ENCODE peak calls at places on chromosomes 12 and 14, in nine cellular contexts. One of them, this sample, is unnamed.
A peak's percentile ranks its signal among the peaks of the same experiment; 100 is the strongest.

GRCh38 chr12:24861751-24862575 is 86.9 kb downstream of the BCAT1 start:
- DNase-seq in H9: no peak
- DNase-seq in effector memory CD4-positive, alpha-beta T cell: no peak
- DNase-seq in lower lobe of right lung: no peak
- DNase-seq in pancreas: no peak
- DNase-seq in CD8-positive, alpha-beta memory T cell: no peak
- DNase-seq in mesenchymal stem cell: peak; percentile 87
- DNase-seq in tibial nerve: no peak
- DNase-seq in mesendoderm: peak; percentile 50
- DNase-seq in this sample: no peak

GRCh38 chr12:80364056-80364455 is 80.0 kb upstream of the PTPRQ start:
- DNase-seq in H9: no peak
- DNase-seq in effector memory CD4-positive, alpha-beta T cell: no peak
- DNase-seq in lower lobe of right lung: no peak
- DNase-seq in pancreas: no peak
- DNase-seq in CD8-positive, alpha-beta memory T cell: no peak
- DNase-seq in mesenchymal stem cell: peak; percentile 1
- DNase-seq in tibial nerve: no peak
- DNase-seq in mesendoderm: no peak
- DNase-seq in this sample: no peak

GRCh38 chr12:116718578-116719454 is 19.1 kb downstream of the SPRING1 start:
- DNase-seq in H9: no peak
- DNase-seq in effector memory CD4-positive, alpha-beta T cell: no peak
- DNase-seq in lower lobe of right lung: no peak
- DNase-seq in pancreas: no peak
- DNase-seq in CD8-positive, alpha-beta memory T cell: no peak
- DNase-seq in mesenchymal stem cell: no peak
- DNase-seq in tibial nerve: no peak
- DNase-seq in mesendoderm: no peak
- DNase-seq in this sample: no peak

GRCh38 chr14:76644875-76645518 is 116.3 kb upstream of the VASH1 start:
- DNase-seq in H9: peak; percentile 71
- DNase-seq in effector memory CD4-positive, alpha-beta T cell: no peak
- DNase-seq in lower lobe of right lung: no peak
- DNase-seq in pancreas: peak; percentile 6
- DNase-seq in CD8-positive, alpha-beta memory T cell: no peak
- DNase-seq in mesenchymal stem cell: peak; percentile 12
- DNase-seq in tibial nerve: no peak
- DNase-seq in mesendoderm: peak; percentile 61
- DNase-seq in this sample: no peak

GRCh38 chr12:116717466-116718457 is 20.1 kb downstream of the SPRING1 start:
- DNase-seq in H9: no peak
- DNase-seq in effector memory CD4-positive, alpha-beta T cell: no peak
- DNase-seq in lower lobe of right lung: peak; percentile 55
- DNase-seq in pancreas: no peak
- DNase-seq in CD8-positive, alpha-beta memory T cell: no peak
- DNase-seq in mesenchymal stem cell: no peak
- DNase-seq in tibial nerve: peak; percentile 62
- DNase-seq in mesendoderm: peak; percentile 39
- DNase-seq in this sample: no peak

GRCh38 chr12:52876371-52876770 is 27.6 kb upstream of the KRT78 start:
- DNase-seq in H9: no peak
- DNase-seq in effector memory CD4-positive, alpha-beta T cell: no peak
- DNase-seq in lower lobe of right lung: peak; percentile 86
- DNase-seq in pancreas: peak; percentile 82
- DNase-seq in CD8-positive, alpha-beta memory T cell: no peak
- DNase-seq in mesenchymal stem cell: no peak
- DNase-seq in tibial nerve: no peak
- DNase-seq in mesendoderm: no peak
- DNase-seq in this sample: no peak

GRCh38 chr12:33438890-33439586 is 581 bp downstream of the SYT10 start:
- DNase-seq in H9: peak; percentile 67
- DNase-seq in effector memory CD4-positive, alpha-beta T cell: no peak
- DNase-seq in lower lobe of right lung: no peak
- DNase-seq in pancreas: no peak
- DNase-seq in CD8-positive, alpha-beta memory T cell: no peak
- DNase-seq in mesenchymal stem cell: peak; percentile 30
- DNase-seq in tibial nerve: no peak
- DNase-seq in mesendoderm: peak; percentile 40
- DNase-seq in this sample: peak; percentile 79

GRCh38 chr12:51863921-51864700 is 15.6 kb upstream of the FIGNL2 start:
- DNase-seq in H9: peak; percentile 93
- DNase-seq in effector memory CD4-positive, alpha-beta T cell: no peak
- DNase-seq in lower lobe of right lung: no peak
- DNase-seq in pancreas: no peak
- DNase-seq in CD8-positive, alpha-beta memory T cell: peak; percentile 19
- DNase-seq in mesenchymal stem cell: peak; percentile 65
- DNase-seq in tibial nerve: no peak
- DNase-seq in mesendoderm: peak; percentile 89
- DNase-seq in this sample: no peak

GRCh38 chr14:78253986-78254385 is 83.8 kb downstream of the NRXN3 start:
- DNase-seq in H9: no peak
- DNase-seq in effector memory CD4-positive, alpha-beta T cell: no peak
- DNase-seq in lower lobe of right lung: no peak
- DNase-seq in pancreas: no peak
- DNase-seq in CD8-positive, alpha-beta memory T cell: no peak
- DNase-seq in mesenchymal stem cell: no peak
- DNase-seq in tibial nerve: no peak
- DNase-seq in mesendoderm: no peak
- DNase-seq in this sample: no peak

GRCh38 chr12:90683871-90684270 is 271.1 kb downstream of the CCER1 start:
- DNase-seq in H9: no peak
- DNase-seq in effector memory CD4-positive, alpha-beta T cell: no peak
- DNase-seq in lower lobe of right lung: no peak
- DNase-seq in pancreas: no peak
- DNase-seq in CD8-positive, alpha-beta memory T cell: no peak
- DNase-seq in mesenchymal stem cell: no peak
- DNase-seq in tibial nerve: no peak
- DNase-seq in mesendoderm: no peak
- DNase-seq in this sample: no peak

GRCh38 chr14:64880382-64881121 is 845 bp upstream of the SPTB start:
- DNase-seq in H9: peak; percentile 80
- DNase-seq in effector memory CD4-positive, alpha-beta T cell: peak; percentile 33
- DNase-seq in lower lobe of right lung: peak; percentile 56
- DNase-seq in pancreas: peak; percentile 60
- DNase-seq in CD8-positive, alpha-beta memory T cell: peak; percentile 58
- DNase-seq in mesenchymal stem cell: peak; percentile 19
- DNase-seq in tibial nerve: no peak
- DNase-seq in mesendoderm: peak; percentile 74
- DNase-seq in this sample: peak; percentile 85

GRCh38 chr12:123150804-123151678 is at the start of gene PITPNM2:
- DNase-seq in H9: no peak
- DNase-seq in effector memory CD4-positive, alpha-beta T cell: peak; percentile 24
- DNase-seq in lower lobe of right lung: peak; percentile 77
- DNase-seq in pancreas: peak; percentile 58
- DNase-seq in CD8-positive, alpha-beta memory T cell: peak; percentile 65
- DNase-seq in mesenchymal stem cell: peak; percentile 68
- DNase-seq in tibial nerve: no peak
- DNase-seq in mesendoderm: peak; percentile 58
- DNase-seq in this sample: peak; percentile 90

GRCh38 chr14:77088219-77088618 is 9.8 kb upstream of the CIPC start:
- DNase-seq in H9: peak; percentile 94
- DNase-seq in effector memory CD4-positive, alpha-beta T cell: no peak
- DNase-seq in lower lobe of right lung: peak; percentile 59
- DNase-seq in pancreas: peak; percentile 42
- DNase-seq in CD8-positive, alpha-beta memory T cell: no peak
- DNase-seq in mesenchymal stem cell: no peak
- DNase-seq in tibial nerve: no peak
- DNase-seq in mesendoderm: peak; percentile 99
- DNase-seq in this sample: peak; percentile 67

GRCh38 chr14:96098309-96098998 is 59.3 kb downstream of the C14orf132 start:
- DNase-seq in H9: peak; percentile 88
- DNase-seq in effector memory CD4-positive, alpha-beta T cell: no peak
- DNase-seq in lower lobe of right lung: no peak
- DNase-seq in pancreas: peak; percentile 45
- DNase-seq in CD8-positive, alpha-beta memory T cell: no peak
- DNase-seq in mesenchymal stem cell: peak; percentile 76
- DNase-seq in tibial nerve: no peak
- DNase-seq in mesendoderm: peak; percentile 88
- DNase-seq in this sample: peak; percentile 47

DNA sequence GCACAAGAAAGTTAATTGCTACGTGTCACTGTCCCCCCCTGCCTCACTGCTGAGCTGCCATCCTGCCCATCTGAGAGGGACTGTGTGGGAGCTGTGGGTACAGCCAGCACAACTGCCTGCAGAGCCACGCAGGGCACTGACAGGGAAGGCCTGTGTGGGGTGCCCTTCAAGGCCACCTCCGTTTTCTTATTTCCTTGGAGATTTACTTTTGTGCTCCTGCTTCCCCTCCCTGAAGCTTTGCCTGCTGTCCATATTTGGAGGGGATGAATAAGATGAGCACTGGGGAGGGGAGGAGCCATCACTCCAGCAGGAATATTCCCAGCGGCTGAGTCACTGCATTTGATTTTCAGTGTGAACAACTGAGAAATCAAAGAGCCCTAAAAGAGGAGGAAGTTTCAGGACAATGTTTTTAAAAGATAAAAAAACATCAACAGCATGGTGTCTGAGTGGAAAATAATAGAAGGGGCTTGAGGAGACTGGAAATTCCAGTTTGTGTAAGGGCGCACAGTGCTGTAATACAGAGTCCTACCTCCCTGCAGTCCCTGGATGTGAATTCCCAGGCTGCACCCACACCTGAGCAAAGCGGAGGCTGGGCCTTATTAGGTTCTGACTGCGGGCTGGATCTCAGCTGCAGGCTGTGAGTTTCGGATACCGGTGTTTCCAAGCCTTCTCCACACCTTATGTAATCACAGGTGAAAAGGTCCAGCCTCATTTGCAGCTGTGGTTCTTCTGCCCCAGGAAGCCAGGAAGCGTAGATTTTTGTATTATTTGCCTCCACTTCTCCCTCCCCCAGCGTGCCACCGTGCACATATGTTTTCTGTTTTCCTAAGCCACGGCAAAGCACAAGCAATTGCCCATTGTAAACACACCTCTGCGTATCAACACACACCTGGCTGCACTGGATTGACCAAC is 192.6 kb upstream of the BCL2L14 start:
- DNase-seq in H9: no peak
- DNase-seq in effector memory CD4-positive, alpha-beta T cell: no peak
- DNase-seq in lower lobe of right lung: no peak
- DNase-seq in pancreas: peak; percentile 65
- DNase-seq in CD8-positive, alpha-beta memory T cell: no peak
- DNase-seq in mesenchymal stem cell: peak; percentile 79
- DNase-seq in tibial nerve: no peak
- DNase-seq in mesendoderm: peak; percentile 65
- DNase-seq in this sample: no peak
- H3K4me1 ChIP-seq in H9: peaks cover 5% of the 10 kb centered on the region
- H3K4me1 ChIP-seq in effector memory CD4-positive, alpha-beta T cell: peaks cover 12% of the 10 kb centered on the region
- H3K4me1 ChIP-seq in lower lobe of right lung: peaks cover 54% of the 10 kb centered on the region
- H3K4me1 ChIP-seq in pancreas: peaks cover 19% of the 10 kb centered on the region
- H3K4me1 ChIP-seq in CD8-positive, alpha-beta memory T cell: peaks cover 16% of the 10 kb centered on the region
- H3K4me1 ChIP-seq in mesenchymal stem cell: peaks cover 21% of the 10 kb centered on the region
- H3K4me1 ChIP-seq in tibial nerve: peaks cover 51% of the 10 kb centered on the region
- H3K4me1 ChIP-seq in mesendoderm: peaks cover 7% of the 10 kb centered on the region
- H3K4me1 ChIP-seq in this sample: peaks cover 12% of the 10 kb centered on the region

DNA sequence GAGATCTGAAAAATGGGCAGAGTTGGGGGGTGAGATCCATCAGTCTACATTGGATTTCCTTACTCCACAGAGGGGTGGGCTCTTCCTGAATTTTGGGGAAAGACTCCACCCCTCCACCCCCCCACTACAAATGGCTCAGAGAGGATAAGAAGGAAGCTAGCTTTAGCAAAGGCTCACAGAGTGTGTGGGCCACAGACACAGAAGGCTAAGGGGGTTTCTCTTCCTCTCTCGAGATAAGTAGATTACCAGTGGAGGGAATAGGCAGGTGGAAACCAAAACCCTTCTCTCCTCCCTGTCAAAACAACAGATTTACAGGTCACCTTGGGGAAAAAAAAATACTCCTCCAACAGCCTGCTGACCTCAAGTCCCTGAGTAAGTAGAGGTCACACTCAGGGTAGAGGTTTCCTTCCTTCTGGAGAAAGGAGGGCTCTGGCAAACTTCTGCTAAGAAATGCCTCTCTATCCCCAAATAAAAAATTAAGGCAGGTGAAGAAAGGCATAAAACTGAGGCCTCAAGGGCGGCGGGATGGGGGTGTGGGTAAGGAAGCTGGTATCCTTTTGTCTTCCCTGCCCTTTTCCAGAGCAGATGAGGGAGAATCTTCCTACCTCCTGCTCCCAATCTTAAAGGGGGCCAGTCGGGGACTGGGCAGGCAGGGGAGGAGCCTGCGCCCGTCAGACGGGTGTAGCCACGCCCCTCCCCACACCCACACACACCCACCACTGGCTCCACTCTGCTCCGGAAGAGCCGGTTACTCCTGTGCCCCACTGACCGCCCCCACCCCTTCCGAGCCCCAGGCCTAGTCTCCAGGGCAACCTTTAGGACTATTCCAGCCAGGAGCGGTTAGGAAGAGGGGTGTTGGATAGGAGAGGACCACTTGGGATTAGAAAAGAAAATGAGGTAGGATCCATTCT is 1.9 kb upstream of the BAZ2A start:
- DNase-seq in H9: peak; percentile 92
- DNase-seq in effector memory CD4-positive, alpha-beta T cell: no peak
- DNase-seq in lower lobe of right lung: peak; percentile 88
- DNase-seq in pancreas: peak; percentile 68
- DNase-seq in CD8-positive, alpha-beta memory T cell: peak; percentile 39
- DNase-seq in mesenchymal stem cell: peak; percentile 58
- DNase-seq in tibial nerve: peak; percentile 64
- DNase-seq in mesendoderm: peak; percentile 71
- DNase-seq in this sample: peak; percentile 93
- H3K4me1 ChIP-seq in H9: peaks cover 14% of the 10 kb centered on the region
- H3K4me1 ChIP-seq in effector memory CD4-positive, alpha-beta T cell: peaks cover 61% of the 10 kb centered on the region
- H3K4me1 ChIP-seq in lower lobe of right lung: peaks cover 60% of the 10 kb centered on the region
- H3K4me1 ChIP-seq in pancreas: peaks cover 5% of the 10 kb centered on the region
- H3K4me1 ChIP-seq in CD8-positive, alpha-beta memory T cell: peaks cover 72% of the 10 kb centered on the region
- H3K4me1 ChIP-seq in mesenchymal stem cell: peaks cover 30% of the 10 kb centered on the region
- H3K4me1 ChIP-seq in tibial nerve: peaks cover 57% of the 10 kb centered on the region
- H3K4me1 ChIP-seq in mesendoderm: peaks cover 20% of the 10 kb centered on the region
- H3K4me1 ChIP-seq in this sample: peaks cover 30% of the 10 kb centered on the region

GRCh38 chr12:30117483-30117882 is 333.7 kb upstream of the TMTC1 start:
- DNase-seq in H9: no peak
- DNase-seq in effector memory CD4-positive, alpha-beta T cell: no peak
- DNase-seq in lower lobe of right lung: no peak
- DNase-seq in pancreas: no peak
- DNase-seq in CD8-positive, alpha-beta memory T cell: no peak
- DNase-seq in mesenchymal stem cell: no peak
- DNase-seq in tibial nerve: no peak
- DNase-seq in mesendoderm: no peak
- DNase-seq in this sample: no peak
- H3K4me1 ChIP-seq in H9: no peaks in the 10 kb centered on the region
- H3K4me1 ChIP-seq in effector memory CD4-positive, alpha-beta T cell: no peaks in the 10 kb centered on the region
- H3K4me1 ChIP-seq in lower lobe of right lung: no peaks in the 10 kb centered on the region
- H3K4me1 ChIP-seq in pancreas: no peaks in the 10 kb centered on the region
- H3K4me1 ChIP-seq in CD8-positive, alpha-beta memory T cell: no peaks in the 10 kb centered on the region
- H3K4me1 ChIP-seq in mesenchymal stem cell: no peaks in the 10 kb centered on the region
- H3K4me1 ChIP-seq in tibial nerve: no peaks in the 10 kb centered on the region
- H3K4me1 ChIP-seq in mesendoderm: no peaks in the 10 kb centered on the region
- H3K4me1 ChIP-seq in this sample: no peaks in the 10 kb centered on the region

GRCh38 chr14:74286736-74287135 is 16.0 kb downstream of the ABCD4 start:
- DNase-seq in H9: no peak
- DNase-seq in effector memory CD4-positive, alpha-beta T cell: no peak
- DNase-seq in lower lobe of right lung: no peak
- DNase-seq in pancreas: no peak
- DNase-seq in CD8-positive, alpha-beta memory T cell: no peak
- DNase-seq in mesenchymal stem cell: no peak
- DNase-seq in tibial nerve: no peak
- DNase-seq in mesendoderm: no peak
- DNase-seq in this sample: no peak
- H3K4me1 ChIP-seq in H9: no peaks in the 10 kb centered on the region
- H3K4me1 ChIP-seq in effector memory CD4-positive, alpha-beta T cell: no peaks in the 10 kb centered on the region
- H3K4me1 ChIP-seq in lower lobe of right lung: no peaks in the 10 kb centered on the region
- H3K4me1 ChIP-seq in pancreas: no peaks in the 10 kb centered on the region
- H3K4me1 ChIP-seq in CD8-positive, alpha-beta memory T cell: no peaks in the 10 kb centered on the region
- H3K4me1 ChIP-seq in mesenchymal stem cell: no peaks in the 10 kb centered on the region
- H3K4me1 ChIP-seq in tibial nerve: peaks cover 4% of the 10 kb centered on the region
- H3K4me1 ChIP-seq in mesendoderm: no peaks in the 10 kb centered on the region
- H3K4me1 ChIP-seq in this sample: no peaks in the 10 kb centered on the region

This sample was measured in left lung.